ENCODE peak calls at places on chromosomes 6 and 20, in eight cellular contexts. U is lower leg skin; S is epithelial cell of esophagus; F is activated T-helper 1 cell treated with anti-CD3 and anti-CD28 coated beads, Interleukin-12 subunit alpha, Interleukin-12 subunit beta, Interleukin-2, Interleukin-4 antibody, amounts not matched to agents 30 ng/mL and 10 ng/mL and 1 ng/mL, durations not matched to agents 14 hours and 24 hours and 36 hours; Q is activated CD4-positive, alpha-beta T cell treated with anti-CD3 and anti-CD28 coated beads for 1 hour; V is left colon; N is EH; G is aorta. Z is an unnamed sample.

GRCh38 chr20:5643936-5644335 is 106.3 kb upstream of the SHLD1 start:
- DNase-seq in S (peak), V (no peak), F (no peak), N (no peak), G (no peak), U (no peak), Q (no peak), Z (no peak)

GRCh38 chr6:122878809-122879208 is 89.8 kb downstream of the SMPDL3A start:
- DNase-seq in U (no peak), Q (no peak), G (no peak), V (no peak), F (no peak), S (no peak), N (no peak), Z (no peak)

GRCh38 chr6:138509371-138509770 is 10.1 kb upstream of the NHSL1 start:
- DNase-seq in S (peak), U (no peak), V (peak), N (peak), Q (no peak), G (peak), F (peak), Z (peak)

GRCh38 chr6:19804362-19805145 is 32.6 kb upstream of the ID4 start:
- DNase-seq in V (peak), U (peak), F (peak), S (peak), Q (no peak), N (peak), G (peak), Z (peak)

GRCh38 chr20:57991211-57991841 is 237.1 kb downstream of the ANKRD60 start:
- DNase-seq in S (peak), N (peak), V (peak), U (peak), Q (no peak), F (no peak), G (no peak), Z (no peak)

GRCh38 chr6:151068761-151069312 is 170.9 kb upstream of the AKAP12 start:
- DNase-seq in Q (no peak), U (no peak), N (peak), F (no peak), S (no peak), G (no peak), V (no peak), Z (peak)

GRCh38 chr20:48374986-48375715 is 452.6 kb downstream of the PREX1 start:
- DNase-seq in N (no peak), F (no peak), U (no peak), V (no peak), G (no peak), Q (no peak), S (no peak), Z (no peak)

GRCh38 chr6:63708631-63709030 is 73.0 kb downstream of the PHF3 start:
- DNase-seq in N (no peak), Q (no peak), S (no peak), G (no peak), F (no peak), V (no peak), U (no peak), Z (no peak)

GRCh38 chr6:41504526-41505021 is 41.6 kb upstream of the FOXP4 start:
- DNase-seq in F (no peak), G (no peak), Q (no peak), S (no peak), U (no peak), N (no peak), V (no peak), Z (peak)

GRCh38 chr20:61967300-61967699 is 98.4 kb downstream of the TAF4 start:
- DNase-seq in U (no peak), G (no peak), V (no peak), S (no peak), F (no peak), Q (no peak), N (no peak), Z (no peak)

GRCh38 chr6:69308584-69308983 is 488.2 kb downstream of the LMBRD1 start:
- DNase-seq in G (no peak), V (no peak), Q (no peak), F (no peak), U (no peak), S (no peak), N (no peak), Z (no peak)

GRCh38 chr20:62141397-62142251 is 1.6 kb downstream of the PSMA7 start:
- DNase-seq in F (no peak), V (peak), U (no peak), N (peak), S (peak), G (no peak), Q (no peak), Z (peak)

GRCh38 chr6:61606500-61606899 is 679.5 kb downstream of the KHDRBS2 start:
- DNase-seq in G (no peak), S (no peak), U (no peak), N (no peak), F (no peak), V (no peak), Q (no peak), Z (no peak)

GRCh38 chr6:167721291-167721690 is 105.4 kb upstream of the AFDN start:
- DNase-seq in N (no peak), V (no peak), U (no peak), Q (no peak), S (no peak), F (no peak), G (no peak), Z (no peak)

GRCh38 chr20:62792182-62792939 is 3.9 kb upstream of the MRGBP start:
- DNase-seq in V (no peak), F (no peak), G (no peak), S (peak), N (peak), U (no peak), Q (no peak), Z (peak)

GRCh38 chr6:42010185-42010872 is 40.0 kb upstream of the TAF8 start:
- DNase-seq in N (peak), V (no peak), U (no peak), F (no peak), G (no peak), S (no peak), Q (no peak), Z (no peak)

GRCh38 chr6:145801021-145801420 is 13.6 kb downstream of the FBXO30 start:
- DNase-seq in S (peak), U (no peak), V (no peak), Q (no peak), F (no peak), N (no peak), G (no peak), Z (no peak)

GRCh38 chr6:78322068-78322845 is 545.1 kb upstream of the IRAK1BP1 start:
- DNase-seq in N (no peak), U (no peak), Q (no peak), V (no peak), F (no peak), S (no peak), G (no peak), Z (no peak)

GRCh38 chr6:19433101-19433500 is 404.1 kb upstream of the ID4 start:
- DNase-seq in G (no peak), N (no peak), S (peak), F (no peak), V (no peak), U (no peak), Q (no peak), Z (no peak)

GRCh38 chr6:101832371-101832770 is 438.9 kb downstream of the GRIK2 start:
- DNase-seq in N (no peak), Q (no peak), F (no peak), U (no peak), V (no peak), G (no peak), S (no peak), Z (no peak)

GRCh38 chr6:8166156-8166555 is 63.8 kb upstream of the EEF1E1 start:
- DNase-seq in F (no peak), U (no peak), N (no peak), G (no peak), S (no peak), V (no peak), Q (no peak), Z (no peak)

GRCh38 chr20:34925981-34926380 is 29.6 kb downstream of the GSS start:
- DNase-seq in S (no peak), G (no peak), U (no peak), F (no peak), Q (no peak), V (no peak), N (no peak), Z (no peak)

GRCh38 chr20:45497971-45498494 is 17.4 kb downstream of the SPINT3 start:
- DNase-seq in V (no peak), N (no peak), S (no peak), U (no peak), F (no peak), G (no peak), Q (no peak), Z (no peak)

GRCh38 chr6:83708970-83709747 is at the start of gene SNAP91:
- DNase-seq in Q (no peak), U (no peak), G (peak), V (peak), S (peak), N (no peak), F (no peak), Z (no peak)

GRCh38 chr20:41139227-41140093 is 2.1 kb downstream of the PLCG1 start:
- DNase-seq in Q (no peak), V (no peak), N (no peak), F (no peak), U (no peak), S (no peak), G (no peak), Z (no peak)

GRCh38 chr6:140480852-140481251 is 1106.4 kb upstream of the CITED2 start:
- DNase-seq in S (no peak), Q (no peak), N (peak), V (no peak), G (no peak), F (no peak), U (peak), Z (peak)

GRCh38 chr6:28633445-28634215 is 107.9 kb downstream of the GPX5 start:
- DNase-seq in S (no peak), G (no peak), V (no peak), U (no peak), Q (no peak), N (no peak), F (no peak), Z (no peak)

GRCh38 chr6:134424795-134425163 is 106.9 kb upstream of the SGK1 start:
- DNase-seq in N (no peak), S (peak), G (no peak), F (no peak), U (no peak), V (no peak), Q (no peak), Z (no peak)

GRCh38 chr20:10093087-10093591 is 58.4 kb downstream of the ANKEF1 start:
- DNase-seq in G (no peak), U (no peak), V (no peak), Q (no peak), F (no peak), S (peak), N (peak), Z (peak)

GRCh38 chr20:63027425-63028389 is 20.9 kb upstream of the BHLHE23 start:
- DNase-seq in S (no peak), V (no peak), N (no peak), Q (no peak), F (no peak), U (no peak), G (peak), Z (no peak)

GRCh38 chr6:76881414-76881813 is 581.9 kb downstream of the HTR1B start:
- DNase-seq in Q (no peak), U (no peak), S (no peak), G (no peak), V (no peak), N (no peak), F (no peak), Z (peak)

GRCh38 chr20:44083220-44083933 is 103.6 kb downstream of the JPH2 start:
- DNase-seq in N (peak), Q (no peak), G (no peak), V (no peak), U (no peak), F (no peak), S (peak), Z (peak)

GRCh38 chr20:24694157-24694726 is 224.8 kb downstream of the SYNDIG1 start:
- DNase-seq in N (no peak), G (no peak), F (no peak), S (no peak), U (no peak), Q (peak), V (no peak), Z (no peak)

GRCh38 chr6:12957321-12958051 is 240.9 kb downstream of the PHACTR1 start:
- DNase-seq in S (peak), V (peak), F (peak), U (peak), Q (no peak), N (peak), G (peak), Z (peak)

GRCh38 chr6:168196385-168196860 is 117.4 kb upstream of the FRMD1 start:
- DNase-seq in S (peak), F (no peak), U (no peak), V (peak), Q (no peak), N (no peak), G (no peak), Z (no peak)

GRCh38 chr20:34859367-34859766 is 13.3 kb downstream of the GGT7 start:
- DNase-seq in Q (no peak), V (no peak), F (no peak), N (no peak), S (no peak), U (no peak), G (no peak), Z (no peak)

GRCh38 chr20:60206259-60206658 is 248.0 kb downstream of the CDH26 start:
- DNase-seq in Q (no peak), N (peak), F (no peak), U (no peak), V (no peak), G (no peak), S (peak), Z (peak)

GRCh38 chr20:59145926-59146800 is 17.5 kb upstream of the ZNF831 start:
- DNase-seq in Q (peak), G (no peak), V (no peak), S (no peak), U (no peak), F (no peak), N (no peak), Z (no peak)